ENCODE peak calls at places on chromosomes 13 and 19, in ten cellular contexts. One of them, this sample, is unnamed.

GRCh38 chr13:94711561-94712286 is 621 bp downstream of the SOX21 start:
- DNase-seq in endothelial cell: no peak
- DNase-seq in ascending aorta: no peak
- DNase-seq in natural killer cell: no peak
- DNase-seq in Caco-2: no peak
- DNase-seq in neural progenitor cell: peak
- DNase-seq in MM.1S: no peak
- DNase-seq in AG10803: peak
- DNase-seq in suprapubic skin: no peak
- DNase-seq in sigmoid colon: peak
- DNase-seq in this sample: no peak

GRCh38 chr19:15210323-15210774 is 9.6 kb upstream of the NOTCH3 start:
- DNase-seq in sigmoid colon: no peak
- DNase-seq in neural progenitor cell: no peak
- DNase-seq in MM.1S: no peak
- DNase-seq in natural killer cell: no peak
- DNase-seq in AG10803: peak
- DNase-seq in suprapubic skin: no peak
- DNase-seq in ascending aorta: peak
- DNase-seq in endothelial cell: no peak
- DNase-seq in Caco-2: no peak
- DNase-seq in this sample: peak

GRCh38 chr19:30437869-30438268 is 65.7 kb downstream of the ZNF536 start:
- DNase-seq in MM.1S: no peak
- DNase-seq in Caco-2: no peak
- DNase-seq in endothelial cell: no peak
- DNase-seq in neural progenitor cell: peak
- DNase-seq in ascending aorta: no peak
- DNase-seq in suprapubic skin: no peak
- DNase-seq in AG10803: no peak
- DNase-seq in natural killer cell: no peak
- DNase-seq in sigmoid colon: no peak
- DNase-seq in this sample: no peak

GRCh38 chr13:30577381-30577780 is 40.3 kb upstream of the USPL1 start:
- DNase-seq in MM.1S: peak
- DNase-seq in Caco-2: no peak
- DNase-seq in AG10803: peak
- DNase-seq in endothelial cell: no peak
- DNase-seq in natural killer cell: peak
- DNase-seq in neural progenitor cell: no peak
- DNase-seq in sigmoid colon: no peak
- DNase-seq in ascending aorta: no peak
- DNase-seq in suprapubic skin: no peak
- DNase-seq in this sample: peak

GRCh38 chr19:2703691-2704216 is 1.3 kb upstream of the GNG7 start:
- DNase-seq in endothelial cell: no peak
- DNase-seq in AG10803: no peak
- DNase-seq in neural progenitor cell: no peak
- DNase-seq in ascending aorta: no peak
- DNase-seq in sigmoid colon: no peak
- DNase-seq in suprapubic skin: no peak
- DNase-seq in Caco-2: no peak
- DNase-seq in MM.1S: no peak
- DNase-seq in natural killer cell: no peak
- DNase-seq in this sample: no peak

GRCh38 chr19:33434886-33435705 is 61.6 kb downstream of the CEBPG start:
- DNase-seq in Caco-2: peak
- DNase-seq in endothelial cell: no peak
- DNase-seq in natural killer cell: no peak
- DNase-seq in suprapubic skin: no peak
- DNase-seq in ascending aorta: no peak
- DNase-seq in MM.1S: no peak
- DNase-seq in AG10803: peak
- DNase-seq in neural progenitor cell: peak
- DNase-seq in sigmoid colon: peak
- DNase-seq in this sample: no peak

GRCh38 chr19:15292847-15293582 is 39.3 kb downstream of the BRD4 start:
- DNase-seq in ascending aorta: no peak
- DNase-seq in sigmoid colon: no peak
- DNase-seq in endothelial cell: no peak
- DNase-seq in MM.1S: peak
- DNase-seq in suprapubic skin: no peak
- DNase-seq in natural killer cell: no peak
- DNase-seq in neural progenitor cell: no peak
- DNase-seq in AG10803: peak
- DNase-seq in Caco-2: no peak
- DNase-seq in this sample: no peak

GRCh38 chr13:73422973-73423372 is 364.2 kb downstream of the KLF5 start:
- DNase-seq in AG10803: no peak
- DNase-seq in natural killer cell: no peak
- DNase-seq in ascending aorta: no peak
- DNase-seq in MM.1S: no peak
- DNase-seq in endothelial cell: no peak
- DNase-seq in Caco-2: no peak
- DNase-seq in neural progenitor cell: no peak
- DNase-seq in sigmoid colon: no peak
- DNase-seq in suprapubic skin: no peak
- DNase-seq in this sample: no peak

DNA sequence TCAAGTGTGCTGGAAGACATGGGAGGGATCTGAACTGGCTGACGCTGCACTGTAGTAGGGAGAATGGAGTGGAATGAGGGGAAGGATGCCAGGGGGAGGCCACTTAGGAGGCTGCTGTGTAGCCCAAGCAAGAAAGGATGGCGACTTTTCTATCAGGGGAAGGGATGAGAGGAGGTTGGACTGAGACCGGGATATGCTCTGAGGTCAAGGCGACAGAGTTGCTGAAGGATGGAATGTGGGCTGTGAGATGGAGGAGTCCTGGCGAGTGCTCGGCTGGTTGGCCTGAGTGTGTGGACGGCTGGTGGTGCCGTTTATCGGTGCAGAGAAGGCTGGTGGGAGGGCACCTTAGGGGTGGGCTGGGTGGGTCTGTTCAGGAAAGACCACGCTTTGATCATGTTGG is 45.7 kb downstream of the IRS2 start:
- DNase-seq in natural killer cell: no peak
- DNase-seq in neural progenitor cell: no peak
- DNase-seq in sigmoid colon: no peak
- DNase-seq in ascending aorta: no peak
- DNase-seq in endothelial cell: no peak
- DNase-seq in suprapubic skin: no peak
- DNase-seq in Caco-2: no peak
- DNase-seq in AG10803: no peak
- DNase-seq in MM.1S: no peak
- DNase-seq in this sample: no peak
- TF ChIP-seq CTCF in natural killer cell: no peak
- TF ChIP-seq CTCF in neural progenitor cell: no peak
- TF ChIP-seq CTCF in sigmoid colon: no peak
- TF ChIP-seq CTCF in ascending aorta: no peak
- TF ChIP-seq CTCF in endothelial cell: no peak
- TF ChIP-seq CTCF in suprapubic skin: no peak
- TF ChIP-seq CTCF in Caco-2: no peak
- TF ChIP-seq CTCF in AG10803: no peak
- TF ChIP-seq CTCF in MM.1S: no peak
- TF ChIP-seq CTCF in this sample: no peak

GRCh38 chr19:55210120-55210493 is 806 bp upstream of the PTPRH start:
- DNase-seq in suprapubic skin: no peak
- DNase-seq in neural progenitor cell: no peak
- DNase-seq in sigmoid colon: no peak
- DNase-seq in endothelial cell: no peak
- DNase-seq in Caco-2: no peak
- DNase-seq in MM.1S: peak
- DNase-seq in AG10803: peak
- DNase-seq in natural killer cell: no peak
- DNase-seq in ascending aorta: no peak
- DNase-seq in this sample: peak

GRCh38 chr19:55208880-55209429 is 346 bp downstream of the PTPRH start:
- DNase-seq in suprapubic skin: no peak
- DNase-seq in AG10803: no peak
- DNase-seq in neural progenitor cell: no peak
- DNase-seq in endothelial cell: no peak
- DNase-seq in natural killer cell: no peak
- DNase-seq in MM.1S: no peak
- DNase-seq in ascending aorta: no peak
- DNase-seq in Caco-2: no peak
- DNase-seq in sigmoid colon: no peak
- DNase-seq in this sample: peak

GRCh38 chr19:55213547-55213946 is 4.2 kb upstream of the PTPRH start:
- DNase-seq in natural killer cell: no peak
- DNase-seq in MM.1S: no peak
- DNase-seq in sigmoid colon: no peak
- DNase-seq in Caco-2: no peak
- DNase-seq in AG10803: no peak
- DNase-seq in suprapubic skin: no peak
- DNase-seq in endothelial cell: no peak
- DNase-seq in ascending aorta: no peak
- DNase-seq in neural progenitor cell: no peak
- DNase-seq in this sample: no peak

GRCh38 chr19:55209430-55210119 is at the start of gene PTPRH:
- DNase-seq in natural killer cell: no peak
- DNase-seq in endothelial cell: no peak
- DNase-seq in neural progenitor cell: no peak
- DNase-seq in sigmoid colon: no peak
- DNase-seq in AG10803: no peak
- DNase-seq in MM.1S: no peak
- DNase-seq in Caco-2: no peak
- DNase-seq in suprapubic skin: no peak
- DNase-seq in ascending aorta: no peak
- DNase-seq in this sample: peak

DNA sequence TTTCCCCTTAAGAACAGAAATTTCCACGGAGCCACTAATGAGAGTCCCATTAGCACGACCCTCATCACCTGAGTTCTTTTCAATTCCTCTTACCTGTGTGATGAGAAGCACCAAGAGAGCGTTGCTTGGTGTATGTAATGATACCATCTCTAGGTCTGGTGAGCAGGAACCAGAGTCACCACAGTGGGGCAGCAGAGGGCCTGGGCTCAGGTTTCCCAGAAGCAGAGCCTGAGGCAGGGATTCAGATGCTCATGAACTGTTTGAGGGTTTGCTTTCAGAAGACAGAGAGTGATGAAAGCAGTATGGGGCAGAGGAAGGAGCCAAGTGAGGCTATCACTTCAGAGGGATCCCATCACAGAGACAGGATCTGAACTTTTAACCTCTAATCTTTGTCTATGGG is 3.1 kb upstream of the PTPRH start:
- DNase-seq in endothelial cell: no peak
- DNase-seq in natural killer cell: peak
- DNase-seq in neural progenitor cell: no peak
- DNase-seq in MM.1S: peak
- DNase-seq in suprapubic skin: no peak
- DNase-seq in Caco-2: peak
- DNase-seq in ascending aorta: no peak
- DNase-seq in AG10803: no peak
- DNase-seq in sigmoid colon: no peak
- DNase-seq in this sample: no peak
- TF ChIP-seq CTCF in endothelial cell: peak
- TF ChIP-seq CTCF in natural killer cell: no peak
- TF ChIP-seq CTCF in neural progenitor cell: peak
- TF ChIP-seq CTCF in MM.1S: peak
- TF ChIP-seq CTCF in suprapubic skin: no peak
- TF ChIP-seq CTCF in Caco-2: peak
- TF ChIP-seq CTCF in ascending aorta: no peak
- TF ChIP-seq CTCF in AG10803: no peak
- TF ChIP-seq CTCF in sigmoid colon: no peak
- TF ChIP-seq CTCF in this sample: peak

GRCh38 chr13:27665761-27666160 is 44.1 kb downstream of the POLR1D start:
- DNase-seq in endothelial cell: no peak
- DNase-seq in sigmoid colon: no peak
- DNase-seq in natural killer cell: no peak
- DNase-seq in ascending aorta: no peak
- DNase-seq in Caco-2: no peak
- DNase-seq in neural progenitor cell: no peak
- DNase-seq in MM.1S: no peak
- DNase-seq in suprapubic skin: no peak
- DNase-seq in AG10803: no peak
- DNase-seq in this sample: no peak

GRCh38 chr13:27663947-27664346 is 42.3 kb downstream of the POLR1D start:
- DNase-seq in suprapubic skin: no peak
- DNase-seq in AG10803: no peak
- DNase-seq in natural killer cell: no peak
- DNase-seq in MM.1S: no peak
- DNase-seq in neural progenitor cell: peak
- DNase-seq in ascending aorta: no peak
- DNase-seq in sigmoid colon: no peak
- DNase-seq in Caco-2: no peak
- DNase-seq in endothelial cell: no peak
- DNase-seq in this sample: no peak

GRCh38 chr13:27662738-27663470 is 41.2 kb downstream of the POLR1D start:
- DNase-seq in suprapubic skin: no peak
- DNase-seq in AG10803: no peak
- DNase-seq in Caco-2: no peak
- DNase-seq in sigmoid colon: no peak
- DNase-seq in ascending aorta: no peak
- DNase-seq in MM.1S: no peak
- DNase-seq in natural killer cell: no peak
- DNase-seq in neural progenitor cell: no peak
- DNase-seq in endothelial cell: no peak
- DNase-seq in this sample: no peak

GRCh38 chr13:27666951-27667350 is 45.3 kb downstream of the POLR1D start:
- DNase-seq in suprapubic skin: no peak
- DNase-seq in neural progenitor cell: no peak
- DNase-seq in endothelial cell: no peak
- DNase-seq in AG10803: no peak
- DNase-seq in sigmoid colon: no peak
- DNase-seq in ascending aorta: no peak
- DNase-seq in Caco-2: no peak
- DNase-seq in natural killer cell: no peak
- DNase-seq in MM.1S: no peak
- DNase-seq in this sample: no peak

DNA sequence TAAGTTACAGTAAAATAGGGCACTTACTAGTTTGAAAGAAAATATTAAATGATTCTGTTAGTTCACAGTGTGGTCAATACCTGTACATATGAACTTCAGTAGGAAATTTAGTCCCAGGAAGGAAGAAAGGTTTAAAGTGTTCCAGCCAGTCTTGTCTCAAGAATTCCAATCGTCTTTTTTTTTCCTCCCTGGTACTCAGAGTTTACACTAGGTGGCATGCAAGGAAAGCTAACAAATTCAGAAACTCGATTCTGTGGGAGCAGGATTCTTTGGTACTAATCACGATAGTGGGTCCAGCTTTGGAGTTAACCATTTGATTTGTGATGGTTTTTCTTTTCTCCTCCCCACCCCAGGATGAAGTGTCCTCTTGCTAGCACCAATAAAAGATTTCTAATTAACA is 43.6 kb downstream of the POLR1D start:
- DNase-seq in endothelial cell: no peak
- DNase-seq in MM.1S: no peak
- DNase-seq in Caco-2: no peak
- DNase-seq in natural killer cell: no peak
- DNase-seq in neural progenitor cell: peak
- DNase-seq in ascending aorta: no peak
- DNase-seq in suprapubic skin: no peak
- DNase-seq in sigmoid colon: no peak
- DNase-seq in AG10803: peak
- DNase-seq in this sample: no peak
- TF ChIP-seq CTCF in endothelial cell: no peak
- TF ChIP-seq CTCF in MM.1S: no peak
- TF ChIP-seq CTCF in Caco-2: peak
- TF ChIP-seq CTCF in natural killer cell: no peak
- TF ChIP-seq CTCF in neural progenitor cell: peak
- TF ChIP-seq CTCF in ascending aorta: no peak
- TF ChIP-seq CTCF in suprapubic skin: no peak
- TF ChIP-seq CTCF in sigmoid colon: no peak
- TF ChIP-seq CTCF in AG10803: peak
- TF ChIP-seq CTCF in this sample: no peak

GRCh38 chr19:45902651-45903625 is 525 bp upstream of the MYPOP start:
- DNase-seq in suprapubic skin: peak
- DNase-seq in Caco-2: peak
- DNase-seq in neural progenitor cell: peak
- DNase-seq in sigmoid colon: peak
- DNase-seq in MM.1S: peak
- DNase-seq in AG10803: peak
- DNase-seq in endothelial cell: peak
- DNase-seq in natural killer cell: peak
- DNase-seq in ascending aorta: peak
- DNase-seq in this sample: peak
- TF ChIP-seq CTCF in suprapubic skin: no peak
- TF ChIP-seq CTCF in Caco-2: no peak
- TF ChIP-seq CTCF in neural progenitor cell: peak
- TF ChIP-seq CTCF in sigmoid colon: no peak
- TF ChIP-seq CTCF in MM.1S: no peak
- TF ChIP-seq CTCF in AG10803: peak
- TF ChIP-seq CTCF in endothelial cell: no peak
- TF ChIP-seq CTCF in natural killer cell: no peak
- TF ChIP-seq CTCF in ascending aorta: no peak
- TF ChIP-seq CTCF in this sample: no peak

This sample was measured in PC-9.